ENCODE peak calls at places on chromosomes 16 and 17, in four cellular contexts. C is K562, V is GM12878, J is HepG2. Y is an unnamed sample.

GRCh38 chr17:67435122-67435521 is 58.0 kb downstream of the PITPNC1 start:
- DNase-seq in C (no peak), J (peak), V (no peak), Y (no peak)

GRCh38 chr17:8889458-8890210 is 22.2 kb upstream of the PIK3R6 start:
- DNase-seq in V (no peak), C (no peak), J (no peak), Y (no peak)

GRCh38 chr16:13864689-13865088 is 55.3 kb upstream of the ERCC4 start:
- DNase-seq in C (no peak), J (no peak), V (no peak), Y (no peak)

GRCh38 chr16:168424-168823 is 2.6 kb downstream of the HBM start:
- DNase-seq in J (no peak), V (no peak), C (no peak), Y (no peak)

GRCh38 chr17:75626496-75627038 is 6.7 kb upstream of the SMIM5 start:
- DNase-seq in C (no peak), J (no peak), V (no peak), Y (no peak)

GRCh38 chr16:58127033-58127556 is 2.1 kb downstream of the CFAP20 start:
- DNase-seq in C (no peak), J (peak), V (no peak), Y (no peak)

GRCh38 chr16:5200123-5200522 is 102.5 kb upstream of the EEF2KMT start:
- DNase-seq in J (no peak), V (no peak), C (no peak), Y (no peak)

GRCh38 chr16:67542464-67542863 is 13.8 kb downstream of the RIPOR1 start:
- DNase-seq in V (no peak), C (peak), J (no peak), Y (peak)

GRCh38 chr16:48123104-48123788 is 32.5 kb downstream of the ABCC12 start:
- DNase-seq in C (peak), J (peak), V (no peak), Y (no peak)

GRCh38 chr17:71553381-71553780 is 567.4 kb upstream of the SOX9 start:
- DNase-seq in V (no peak), C (no peak), J (no peak), Y (no peak)

GRCh38 chr17:65771704-65772103 is 210.3 kb upstream of the AXIN2 start:
- DNase-seq in J (no peak), C (no peak), V (no peak), Y (no peak)

GRCh38 chr16:47726031-47726675 is 265.0 kb downstream of the PHKB start:
- DNase-seq in V (no peak), C (no peak), J (peak), Y (no peak)

GRCh38 chr17:57868007-57868774 is 18.3 kb upstream of the MRPS23 start:
- DNase-seq in C (peak), V (peak), J (peak), Y (peak)

GRCh38 chr17:60901806-60902205 is 224.2 kb downstream of the BCAS3 start:
- DNase-seq in J (no peak), C (no peak), V (no peak), Y (no peak)

GRCh38 chr17:1060991-1061390 is 64.1 kb downstream of the TIMM22 start:
- DNase-seq in V (no peak), J (no peak), C (no peak), Y (no peak)

GRCh38 chr16:52141871-52142270 is 405.1 kb downstream of the TOX3 start:
- DNase-seq in C (no peak), V (no peak), J (no peak), Y (no peak)

GRCh38 chr16:22250522-22250921 is 44.4 kb downstream of the EEF2K start:
- DNase-seq in J (no peak), V (no peak), C (no peak), Y (no peak)

GRCh38 chr16:66924527-66925321 is 611 bp downstream of the RRAD start:
- DNase-seq in C (peak), J (no peak), V (no peak), Y (peak)

GRCh38 chr16:8548166-8548565 is 42.1 kb downstream of the TMEM114 start:
- DNase-seq in C (no peak), J (no peak), V (no peak), Y (no peak)

GRCh38 chr17:77454560-77455095 is 313.9 kb downstream of the SEC14L1 start:
- DNase-seq in C (no peak), J (peak), V (no peak), Y (no peak)

GRCh38 chr16:23182206-23182674 is 305 bp upstream of the SCNN1G start:
- DNase-seq in J (peak), C (peak), V (peak), Y (peak)

GRCh38 chr17:51238253-51238887 is 21.5 kb downstream of the MBTD1 start:
- DNase-seq in V (peak), C (no peak), J (no peak), Y (no peak)

GRCh38 chr16:20928774-20929411 is 28.3 kb downstream of the LYRM1 start:
- DNase-seq in V (no peak), J (no peak), C (no peak), Y (no peak)

DNA sequence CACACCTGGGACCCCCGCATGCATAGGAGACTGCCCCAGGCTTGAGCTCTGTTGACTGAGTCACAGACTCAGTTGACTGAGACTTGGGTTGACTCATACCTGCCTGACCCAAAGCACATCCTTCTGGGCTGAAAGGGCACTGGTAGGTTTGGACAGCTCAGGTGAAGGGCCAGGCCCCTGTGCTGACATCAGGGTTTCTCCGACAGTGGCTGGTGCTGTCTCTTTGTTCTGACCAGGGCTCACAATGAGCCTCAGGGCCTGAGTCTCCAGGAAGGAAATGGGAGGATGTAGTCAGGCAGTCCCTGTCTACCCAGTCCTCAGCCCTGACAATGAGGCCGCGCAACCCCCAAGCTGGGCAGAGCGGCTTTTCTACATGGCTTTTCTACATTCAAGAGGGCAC is 6.5 kb downstream of the SPNS2 start:
- DNase-seq in V (no peak), C (no peak), J (no peak), Y (no peak)
- TF ChIP-seq TCF7 in V (no peak), C (no peak), J (no peak), Y (no peak)

GRCh38 chr17:79933863-79934652 is 94.8 kb upstream of the CBX4 start:
- DNase-seq in J (no peak), C (no peak), V (no peak), Y (no peak)
- TF ChIP-seq TCF7 in J (no peak), C (no peak), V (no peak), Y (no peak)

GRCh38 chr17:11511696-11512095 is 86.6 kb upstream of the DNAH9 start:
- DNase-seq in J (peak), V (no peak), C (no peak), Y (no peak)

GRCh38 chr17:11503292-11503691 is 95.0 kb upstream of the DNAH9 start:
- DNase-seq in J (no peak), C (no peak), V (no peak), Y (no peak)

GRCh38 chr17:11506635-11507034 is 91.6 kb upstream of the DNAH9 start:
- DNase-seq in J (peak), C (peak), V (no peak), Y (peak)
- TF ChIP-seq TCF7 in J (no peak), C (no peak), V (no peak), Y (no peak)

GRCh38 chr17:83010323-83011200 is 68.8 kb upstream of the METRNL start:
- DNase-seq in V (no peak), C (no peak), J (no peak), Y (no peak)

GRCh38 chr17:83012161-83012800 is 67.1 kb upstream of the METRNL start:
- DNase-seq in V (no peak), C (no peak), J (no peak), Y (no peak)

GRCh38 chr17:83008526-83008925 is 70.9 kb upstream of the METRNL start:
- DNase-seq in C (no peak), V (no peak), J (no peak), Y (no peak)

GRCh38 chr17:83007504-83008475 is 71.6 kb upstream of the METRNL start:
- DNase-seq in J (no peak), V (no peak), C (no peak), Y (no peak)

GRCh38 chr17:83009414-83010322 is 69.7 kb upstream of the METRNL start:
- DNase-seq in V (no peak), J (no peak), C (no peak), Y (no peak)
- TF ChIP-seq TCF7 in V (no peak), J (no peak), C (no peak), Y (no peak)

Y was measured in WTC11.